ENCODE peak calls at places on chromosome 13, in nine cellular contexts. J is NCI-H2081; C is WTC11; B is T-helper 2 cell treated with Interferon-gamma antibody and Interleukin-4, amounts not matched to agents 5 μg/mL and 100 μg/mL, for 36 hours; Y is PC-3; D is Calu3; L is hippocampal formation; W is CD4-positive, alpha-beta T cell; V is amniotic stem cell. X is an unnamed sample.

GRCh38 chr13:99689955-99690354 is 188.7 kb downstream of the TM9SF2 start:
- DNase-seq in V (no peak), Y (no peak), J (no peak), D (no peak), B (no peak), L (no peak), C (no peak), W (no peak), X (peak)

GRCh38 chr13:20359335-20359734 is 127.2 kb upstream of the GJB6 start:
- DNase-seq in Y (peak), D (peak), B (peak), J (no peak), W (no peak), L (no peak), V (peak), C (no peak), X (no peak)

GRCh38 chr13:34748561-34748960 is 193.5 kb upstream of the NBEA start:
- DNase-seq in B (no peak), Y (no peak), W (no peak), C (no peak), J (no peak), D (peak), V (no peak), L (no peak), X (no peak)

GRCh38 chr13:42836930-42837329 is 55.5 kb downstream of the FAM216B start:
- DNase-seq in D (peak), W (no peak), C (no peak), L (no peak), J (no peak), V (peak), B (no peak), Y (peak), X (peak)

GRCh38 chr13:41708648-41709175 is 251.4 kb downstream of the RGCC start:
- DNase-seq in Y (no peak), W (no peak), B (no peak), L (no peak), D (no peak), C (no peak), J (no peak), V (no peak), X (no peak)

GRCh38 chr13:20832861-20833260 is 59.1 kb upstream of the EEF1AKMT1 start:
- DNase-seq in D (no peak), J (no peak), L (no peak), C (no peak), V (no peak), W (no peak), Y (no peak), B (no peak), X (no peak)

GRCh38 chr13:106533940-106534843 is 1.3 kb downstream of the EFNB2 start:
- DNase-seq in J (peak), Y (peak), L (peak), V (peak), D (peak), W (no peak), C (peak), B (peak), X (peak)

GRCh38 chr13:90868321-90868920 is 479.1 kb upstream of the MIR17HG start:
- DNase-seq in L (peak), Y (peak), C (no peak), W (no peak), J (no peak), D (peak), V (no peak), B (no peak), X (peak)

GRCh38 chr13:28531195-28531955 is 36.4 kb upstream of the FLT1 start:
- DNase-seq in D (no peak), J (no peak), Y (peak), V (no peak), L (no peak), C (peak), B (no peak), W (no peak), X (peak)

GRCh38 chr13:24217601-24218281 is 57.2 kb downstream of the SPATA13 start:
- DNase-seq in Y (peak), W (no peak), V (no peak), D (peak), C (no peak), L (no peak), J (no peak), B (no peak), X (peak)

GRCh38 chr13:104286566-104287290 is 1220.5 kb upstream of the SLC10A2 start:
- DNase-seq in W (no peak), C (peak), J (peak), D (no peak), V (no peak), B (no peak), Y (peak), L (no peak), X (peak)

GRCh38 chr13:98999635-98999952 is 21.7 kb upstream of the DOCK9 start:
- DNase-seq in D (no peak), B (no peak), L (no peak), V (no peak), Y (no peak), J (no peak), W (no peak), C (no peak), X (no peak)

GRCh38 chr13:103716689-103717088 is 650.5 kb upstream of the SLC10A2 start:
- DNase-seq in W (no peak), V (no peak), Y (no peak), C (no peak), J (no peak), L (peak), D (no peak), B (no peak), X (no peak)

GRCh38 chr13:98142427-98143156 is at the start of gene FARP1:
- DNase-seq in C (peak), B (peak), Y (peak), D (peak), W (no peak), J (peak), V (peak), L (peak), X (peak)

GRCh38 chr13:72959643-72960042 is 99.2 kb upstream of the KLF5 start:
- DNase-seq in L (no peak), D (no peak), C (no peak), Y (peak), V (no peak), B (no peak), W (no peak), J (no peak), X (no peak)

GRCh38 chr13:46831588-46832194 is 34.7 kb upstream of the ESD start:
- DNase-seq in V (peak), D (peak), L (peak), Y (peak), C (peak), J (peak), B (peak), W (no peak), X (peak)

GRCh38 chr13:73809561-73809960 is 324.6 kb downstream of the KLF12 start:
- DNase-seq in B (no peak), D (no peak), W (no peak), J (no peak), V (no peak), L (no peak), C (no peak), Y (peak), X (no peak)

GRCh38 chr13:20525144-20525600 is 485 bp downstream of the CRYL1 start:
- DNase-seq in V (no peak), D (peak), W (peak), Y (peak), L (peak), C (peak), J (peak), B (peak), X (peak)

GRCh38 chr13:90416519-90416918 is 931.0 kb upstream of the MIR17HG start:
- DNase-seq in W (no peak), J (no peak), L (no peak), C (no peak), B (no peak), D (no peak), Y (peak), V (peak), X (peak)